ENCODE peak calls at places on chromosomes 6 and 20, in six cellular contexts. R is CD4-positive, alpha-beta memory T cell; A is ELR; E is stimulated activated CD8-positive, alpha-beta memory T cell treated with anti-CD3 and anti-CD28 coated beads, Interleukin-15, amount 100 ng/mL, for 24 hours; I is Kasumi-1; V is activated T-cell treated with anti-CD3 and anti-CD28 coated beads for 1 hour. G is an unnamed sample.
A peak's percentile ranks its signal among the peaks of the same experiment; 100 is the strongest.

GRCh38 chr6:45647341-45648138 is 269.8 kb upstream of the SUPT3H start:
- DNase-seq in R (no peak), A (peak; percentile 43), E (no peak), I (peak; percentile 28), V (no peak), G (no peak)

GRCh38 chr6:158095031-158095430 is 73.0 kb downstream of the SERAC1 start:
- DNase-seq in R (no peak), A (no peak), E (no peak), I (no peak), V (no peak), G (no peak)

GRCh38 chr6:32932132-32932868 is 8.5 kb downstream of the HLA-DMB start:
- DNase-seq in R (no peak), A (peak; percentile 19), E (no peak), I (no peak), V (no peak), G (no peak)

GRCh38 chr6:136684483-136684882 is 107.8 kb downstream of the MAP3K5 start:
- DNase-seq in R (no peak), A (no peak), E (no peak), I (no peak), V (no peak), G (no peak)

GRCh38 chr6:158757753-158758090 is 61.4 kb downstream of the EZR start:
- DNase-seq in R (no peak), A (no peak), E (no peak), I (no peak), V (no peak), G (no peak)

GRCh38 chr6:28683945-28684538 is 158.4 kb downstream of the GPX5 start:
- DNase-seq in R (peak; percentile 35), A (peak; percentile 75), E (no peak), I (peak; percentile 68), V (no peak), G (no peak)

GRCh38 chr6:156776841-156777576 is at the start of gene ARID1B:
- DNase-seq in R (peak; percentile 86), A (peak; percentile 83), E (peak; percentile 38), I (peak; percentile 49), V (peak; percentile 71), G (peak; percentile 81)

GRCh38 chr6:13163161-13163944 is 165.0 kb downstream of the TBC1D7 start:
- DNase-seq in R (no peak), A (no peak), E (no peak), I (peak; percentile 62), V (no peak), G (no peak)

GRCh38 chr6:13445005-13445743 is 42.2 kb downstream of the GFOD1 start:
- DNase-seq in R (no peak), A (peak; percentile 59), E (no peak), I (peak; percentile 53), V (no peak), G (no peak)

GRCh38 chr6:298233-299049 is 6.2 kb downstream of the DUSP22 start:
- DNase-seq in R (no peak), A (no peak), E (no peak), I (no peak), V (no peak), G (no peak)

GRCh38 chr6:3727593-3728108 is 23.9 kb downstream of the PXDC1 start:
- DNase-seq in R (no peak), A (no peak), E (no peak), I (no peak), V (no peak), G (no peak)

GRCh38 chr20:31720486-31721407 is 1.9 kb downstream of the BCL2L1 start:
- DNase-seq in R (no peak), A (peak; percentile 32), E (no peak), I (no peak), V (no peak), G (no peak)

GRCh38 chr6:98834060-98835031 is at the start of gene POU3F2:
- DNase-seq in R (peak; percentile 50), A (peak; percentile 89), E (no peak), I (peak; percentile 79), V (peak; percentile 44), G (no peak)

GRCh38 chr6:148565931-148566663 is 180.7 kb upstream of the UST start:
- DNase-seq in R (no peak), A (peak; percentile 95), E (no peak), I (no peak), V (no peak), G (no peak)

GRCh38 chr20:33796263-33796906 is 14.8 kb upstream of the CHMP4B start:
- DNase-seq in R (no peak), A (no peak), E (no peak), I (no peak), V (no peak), G (no peak)

GRCh38 chr20:20441259-20441658 is 73.4 kb downstream of the INSM1 start:
- DNase-seq in R (no peak), A (no peak), E (no peak), I (no peak), V (no peak), G (no peak)

GRCh38 chr6:40138273-40138720 is 204.0 kb upstream of the MOCS1 start:
- DNase-seq in R (no peak), A (no peak), E (no peak), I (no peak), V (no peak), G (no peak)

GRCh38 chr20:43458422-43458924 is 777 bp downstream of the SRSF6 start:
- DNase-seq in R (no peak), A (peak; percentile 34), E (peak; percentile 11), I (no peak), V (no peak), G (no peak)

GRCh38 chr6:13395272-13396237 is 67.2 kb upstream of the TBC1D7 start:
- DNase-seq in R (no peak), A (peak; percentile 58), E (no peak), I (peak; percentile 81), V (no peak), G (no peak)

GRCh38 chr6:63487123-63487813 is 85.0 kb upstream of the LOC128125822 start:
- DNase-seq in R (no peak), A (no peak), E (no peak), I (no peak), V (no peak), G (no peak)

GRCh38 chr20:32773880-32774279 is 11.7 kb downstream of the DNMT3B start:
- DNase-seq in R (no peak), A (no peak), E (no peak), I (no peak), V (no peak), G (no peak)

GRCh38 chr6:130018830-130019795 is 732 bp downstream of the L3MBTL3 start:
- DNase-seq in R (peak; percentile 56), A (peak; percentile 64), E (peak; percentile 11), I (peak; percentile 26), V (peak; percentile 26), G (peak; percentile 42)

GRCh38 chr6:168599118-168599494 is 158.1 kb downstream of the SMOC2 start:
- DNase-seq in R (no peak), A (no peak), E (no peak), I (no peak), V (no peak), G (no peak)

GRCh38 chr6:52417675-52418111 is 2.4 kb upstream of the EFHC1 start:
- DNase-seq in R (no peak), A (peak; percentile 79), E (no peak), I (no peak), V (no peak), G (no peak)

GRCh38 chr6:21597706-21598273 is 4.2 kb downstream of the SOX4 start:
- DNase-seq in R (no peak), A (peak; percentile 50), E (no peak), I (no peak), V (no peak), G (no peak)

GRCh38 chr20:16528078-16528477 is 45.2 kb downstream of the KIF16B start:
- DNase-seq in R (no peak), A (peak; percentile 76), E (no peak), I (no peak), V (no peak), G (no peak)

G was measured in CD8-positive, alpha-beta T cell.